ENCODE peak calls at places on chromosomes 13 and 19, in nine cellular contexts. X, V, T, U, A, C, P, D and W are unnamed samples.

GRCh38 chr13:33213797-33214196 is 71.8 kb downstream of the STARD13 start:
- DNase-seq in A (no peak), V (no peak), C (no peak), D (no peak), X (no peak), U (no peak), T (no peak), P (no peak), W (no peak)

GRCh38 chr13:33352023-33352422 is 66.5 kb upstream of the STARD13 start:
- DNase-seq in C (no peak), U (no peak), T (peak), X (no peak), D (no peak), A (no peak), P (no peak), V (no peak), W (no peak)

GRCh38 chr19:7874857-7875393 is 735 bp upstream of the PRR36 start:
- DNase-seq in D (no peak), P (no peak), X (no peak), V (no peak), A (no peak), T (no peak), U (no peak), C (no peak), W (no peak)

GRCh38 chr13:102191951-102192461 is 209.8 kb downstream of the FGF14 start:
- DNase-seq in P (no peak), X (no peak), D (no peak), C (no peak), A (no peak), U (no peak), T (peak), V (no peak), W (no peak)

GRCh38 chr13:43329702-43330101 is 306.3 kb downstream of the DNAJC15 start:
- DNase-seq in D (no peak), X (no peak), U (no peak), P (no peak), C (no peak), V (no peak), T (no peak), A (no peak), W (no peak)

GRCh38 chr13:98267080-98267912 is 90.2 kb upstream of the RNF113B start:
- DNase-seq in C (no peak), T (no peak), D (no peak), A (no peak), V (no peak), X (no peak), U (no peak), P (no peak), W (peak)

GRCh38 chr13:90738881-90739280 is 608.6 kb upstream of the MIR17HG start:
- DNase-seq in A (peak), D (no peak), X (no peak), T (no peak), C (no peak), U (no peak), P (no peak), V (no peak), W (no peak)

GRCh38 chr19:10736916-10737551 is 19.2 kb downstream of the DNM2 start:
- DNase-seq in C (no peak), A (no peak), U (no peak), P (peak), V (no peak), T (no peak), D (no peak), X (no peak), W (no peak)

GRCh38 chr13:33893559-33893958 is 75.6 kb downstream of the RFC3 start:
- DNase-seq in D (no peak), C (no peak), A (no peak), X (no peak), P (no peak), U (no peak), T (no peak), V (no peak), W (no peak)

GRCh38 chr13:46378411-46378810 is 8.6 kb downstream of the RUBCNL start:
- DNase-seq in T (no peak), U (no peak), X (no peak), P (no peak), V (no peak), A (no peak), C (no peak), D (no peak), W (no peak)

GRCh38 chr19:31255863-31256600 is 93.2 kb downstream of the TSHZ3 start:
- DNase-seq in P (no peak), V (no peak), U (no peak), D (no peak), A (no peak), X (peak), C (no peak), T (no peak), W (no peak)

GRCh38 chr13:99797716-99798115 is 173.9 kb downstream of the ZIC5 start:
- DNase-seq in C (no peak), U (no peak), T (no peak), X (no peak), V (no peak), D (no peak), A (no peak), P (no peak), W (no peak)

GRCh38 chr19:51573331-51573730 is 2.2 kb downstream of the ZNF175 start:
- DNase-seq in U (no peak), V (no peak), T (no peak), D (no peak), A (no peak), P (no peak), C (no peak), X (no peak), W (no peak)